ENCODE peak calls at places on chromosomes 11 and 22, in seven cellular contexts. L is HEK293T, N is GM12878, B is H1, U is HCT116, G is HepG2, I is K562. T is an unnamed sample.
A peak's percentile ranks its signal among the peaks of the same experiment; 100 is the strongest.

GRCh38 chr11:133951484-133952198 is 5.1 kb downstream of the IGSF9B start:
- DNase-seq in L (peak; percentile 54), B (no peak), G (no peak), N (no peak), U (no peak), I (no peak), T (peak; percentile 52)

GRCh38 chr11:78647986-78648875 is 73.6 kb upstream of the NARS2 start:
- DNase-seq in U (no peak), L (peak; percentile 1), B (no peak), I (no peak), N (no peak), G (no peak), T (no peak)

GRCh38 chr11:19117760-19118097 is 761 bp downstream of the ZDHHC13 start:
- DNase-seq in I (no peak), B (no peak), U (no peak), G (no peak), N (no peak), L (no peak), T (no peak)

GRCh38 chr11:112167145-112167544 is at the start of gene TEX12:
- DNase-seq in U (no peak), L (no peak), G (no peak), I (no peak), B (no peak), N (no peak), T (peak; percentile 14)

GRCh38 chr22:46085831-46086576 is 64.3 kb upstream of the PPARA start:
- DNase-seq in G (no peak), L (no peak), N (no peak), I (peak; percentile 92), U (peak; percentile 69), B (no peak), T (no peak)

GRCh38 chr11:122852071-122852831 is 14.0 kb downstream of the CRTAM start:
- DNase-seq in B (no peak), N (no peak), I (no peak), L (no peak), U (no peak), G (no peak), T (no peak)

GRCh38 chr11:92845390-92846185 is 123.9 kb upstream of the MTNR1B start:
- DNase-seq in U (no peak), L (no peak), N (no peak), I (no peak), B (no peak), G (peak; percentile 6), T (no peak)

GRCh38 chr11:86713552-86713951 is 41.1 kb upstream of the ME3 start:
- DNase-seq in I (no peak), L (no peak), U (no peak), N (no peak), B (no peak), G (no peak), T (no peak)

GRCh38 chr22:50016308-50016987 is 3.9 kb upstream of the IL17REL start:
- DNase-seq in U (no peak), G (no peak), N (no peak), I (no peak), L (no peak), B (no peak), T (no peak)

GRCh38 chr11:128894685-128895084 is 3.5 kb downstream of the KCNJ5 start:
- DNase-seq in U (no peak), L (no peak), G (peak; percentile 8), N (no peak), I (no peak), B (no peak), T (no peak)

GRCh38 chr11:47161134-47161854 is 15.4 kb downstream of the ARFGAP2 start:
- DNase-seq in G (peak; percentile 63), L (peak; percentile 86), B (no peak), N (no peak), I (peak; percentile 82), U (no peak), T (peak; percentile 82)

GRCh38 chr11:86116386-86116726 is 47.5 kb upstream of the PICALM start:
- DNase-seq in L (no peak), I (no peak), G (no peak), U (no peak), B (no peak), N (peak; percentile 77), T (no peak)

GRCh38 chr11:28727254-28727653 is 619.1 kb downstream of the METTL15 start:
- DNase-seq in B (no peak), L (no peak), I (no peak), G (no peak), U (no peak), N (no peak), T (no peak)
- TF ChIP-seq SP1 in B (no peak), L (no peak), I (no peak), G (no peak), U (no peak), N (no peak), T (no peak)

DNA sequence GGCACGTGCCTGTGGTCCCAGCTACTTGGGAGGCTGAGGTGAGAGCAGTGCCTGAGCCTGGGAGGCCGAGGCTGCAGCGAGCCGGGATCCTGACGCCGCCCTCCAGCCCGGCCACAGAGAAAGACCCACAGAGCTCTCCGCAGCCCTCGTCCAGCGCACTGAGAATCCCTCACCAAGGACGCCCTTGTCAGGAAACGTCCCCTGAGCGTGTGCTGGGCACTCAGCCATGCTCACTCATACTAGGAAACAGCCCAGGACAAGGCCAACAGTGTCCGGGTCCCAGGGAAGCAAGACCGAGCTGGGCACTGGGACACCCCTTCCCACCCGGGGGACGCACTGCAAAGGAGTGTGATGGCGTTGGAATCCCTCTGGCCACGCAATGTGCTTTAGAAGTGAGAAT is 14.5 kb downstream of the DEAF1 start:
- DNase-seq in U (no peak), I (no peak), G (no peak), L (no peak), B (no peak), N (no peak), T (no peak)
- TF ChIP-seq SP1 in U (no peak), I (no peak), G (no peak), L (no peak), B (no peak), N (no peak), T (no peak)

DNA sequence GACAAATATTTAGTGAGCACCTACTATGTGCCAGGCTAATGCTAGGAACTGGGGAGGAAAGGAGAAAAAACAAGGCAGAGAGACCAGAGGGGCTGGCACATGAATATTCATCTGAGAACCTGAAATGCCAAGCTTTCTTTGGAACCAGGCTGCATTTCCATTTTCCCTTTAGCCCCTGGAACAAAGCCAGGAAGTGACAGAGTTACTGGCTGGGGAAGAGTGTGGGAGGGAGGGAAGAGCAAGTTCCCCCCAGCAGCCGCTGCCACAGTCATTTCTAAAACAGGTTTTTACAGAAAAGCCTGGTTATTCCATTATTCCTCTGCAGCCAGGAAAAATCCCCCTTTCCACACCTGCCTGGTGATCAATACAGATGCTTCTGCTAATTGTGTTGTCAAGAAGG is 97.0 kb downstream of the SPON1 start:
- DNase-seq in I (no peak), B (no peak), U (no peak), N (no peak), L (no peak), G (no peak), T (no peak)
- TF ChIP-seq SP1 in I (no peak), B (no peak), U (no peak), N (no peak), L (no peak), G (no peak), T (no peak)

GRCh38 chr11:126519653-126520573 is 164.4 kb downstream of the ST3GAL4 start:
- DNase-seq in G (no peak), L (no peak), N (no peak), B (no peak), U (no peak), I (no peak), T (no peak)
- TF ChIP-seq SP1 in G (no peak), L (no peak), N (no peak), B (no peak), U (no peak), I (no peak), T (no peak)

T was measured in WTC11.